ENCODE peak calls at places on chromosomes 11 and 22, in six cellular contexts. W, M, D, O, Z and P are unnamed samples.

GRCh38 chr11:46952553-46952952 is 16.0 kb downstream of the CSTPP1 start:
- DNase-seq in W (peak; percentile 21), M (no peak), D (no peak), O (no peak), Z (no peak), P (no peak)

GRCh38 chr22:24816841-24817240 is 10.8 kb downstream of the SGSM1 start:
- DNase-seq in W (no peak), M (no peak), D (no peak), O (no peak), Z (no peak), P (no peak)

GRCh38 chr11:126695293-126695692 is 305.3 kb downstream of the KIRREL3 start:
- DNase-seq in W (no peak), M (no peak), D (no peak), O (no peak), Z (no peak), P (no peak)

GRCh38 chr22:40406063-40406890 is 35.9 kb downstream of the SGSM3 start:
- DNase-seq in W (no peak), M (no peak), D (no peak), O (no peak), Z (peak; percentile 42), P (no peak)

GRCh38 chr11:102615077-102615893 is 9.8 kb downstream of the MMP20 start:
- DNase-seq in W (peak; percentile 24), M (no peak), D (no peak), O (no peak), Z (no peak), P (no peak)

GRCh38 chr11:1238767-1239595 is 16.1 kb downstream of the MUC5B start:
- DNase-seq in W (peak; percentile 33), M (no peak), D (no peak), O (no peak), Z (peak; percentile 70), P (no peak)

GRCh38 chr11:73230931-73231330 is 12.8 kb downstream of the P2RY2 start:
- DNase-seq in W (no peak), M (no peak), D (no peak), O (peak; percentile 12), Z (peak; percentile 15), P (no peak)

GRCh38 chr11:101441747-101442146 is 142.1 kb downstream of the TRPC6 start:
- DNase-seq in W (peak; percentile 58), M (no peak), D (no peak), O (no peak), Z (peak; percentile 62), P (no peak)

GRCh38 chr11:31233425-31233824 is 136.1 kb downstream of the DCDC1 start:
- DNase-seq in W (peak; percentile 17), M (no peak), D (peak; percentile 3), O (no peak), Z (no peak), P (no peak)

GRCh38 chr22:45225732-45226560 is 14.7 kb downstream of the KIAA0930 start:
- DNase-seq in W (no peak), M (no peak), D (peak; percentile 75), O (no peak), Z (no peak), P (no peak)

GRCh38 chr11:122843281-122844150 is 5.2 kb downstream of the CRTAM start:
- DNase-seq in W (no peak), M (no peak), D (no peak), O (no peak), Z (no peak), P (no peak)

GRCh38 chr11:65430406-65431217 is 8.0 kb downstream of the NEAT1 start:
- DNase-seq in W (peak; percentile 26), M (peak; percentile 92), D (peak; percentile 73), O (no peak), Z (peak; percentile 14), P (no peak)

GRCh38 chr22:32079110-32080089 is 36.3 kb downstream of the SLC5A1 start:
- DNase-seq in W (peak; percentile 77), M (peak; percentile 74), D (peak; percentile 77), O (no peak), Z (no peak), P (no peak)

GRCh38 chr11:69215784-69216415 is 60.2 kb downstream of the SMIM38 start:
- DNase-seq in W (peak; percentile 65), M (peak; percentile 87), D (no peak), O (no peak), Z (peak; percentile 12), P (no peak)

GRCh38 chr11:123580557-123581275 is 73.7 kb downstream of the SCN3B start:
- DNase-seq in W (peak; percentile 86), M (no peak), D (peak; percentile 53), O (peak; percentile 51), Z (peak; percentile 79), P (no peak)

GRCh38 chr11:43738600-43739409 is 58.3 kb downstream of the HSD17B12 start:
- DNase-seq in W (peak; percentile 85), M (peak; percentile 50), D (peak; percentile 87), O (no peak), Z (no peak), P (no peak)

GRCh38 chr11:66934971-66935779 is 23.0 kb downstream of the PC start:
- DNase-seq in W (no peak), M (no peak), D (peak; percentile 88), O (no peak), Z (no peak), P (no peak)

GRCh38 chr11:77506857-77507256 is 33.0 kb upstream of the PAK1 start:
- DNase-seq in W (peak; percentile 96), M (no peak), D (no peak), O (no peak), Z (no peak), P (no peak)

GRCh38 chr11:59754494-59754858 is 700 bp upstream of the STX3 start:
- DNase-seq in W (no peak), M (no peak), D (no peak), O (no peak), Z (no peak), P (no peak)

DNA sequence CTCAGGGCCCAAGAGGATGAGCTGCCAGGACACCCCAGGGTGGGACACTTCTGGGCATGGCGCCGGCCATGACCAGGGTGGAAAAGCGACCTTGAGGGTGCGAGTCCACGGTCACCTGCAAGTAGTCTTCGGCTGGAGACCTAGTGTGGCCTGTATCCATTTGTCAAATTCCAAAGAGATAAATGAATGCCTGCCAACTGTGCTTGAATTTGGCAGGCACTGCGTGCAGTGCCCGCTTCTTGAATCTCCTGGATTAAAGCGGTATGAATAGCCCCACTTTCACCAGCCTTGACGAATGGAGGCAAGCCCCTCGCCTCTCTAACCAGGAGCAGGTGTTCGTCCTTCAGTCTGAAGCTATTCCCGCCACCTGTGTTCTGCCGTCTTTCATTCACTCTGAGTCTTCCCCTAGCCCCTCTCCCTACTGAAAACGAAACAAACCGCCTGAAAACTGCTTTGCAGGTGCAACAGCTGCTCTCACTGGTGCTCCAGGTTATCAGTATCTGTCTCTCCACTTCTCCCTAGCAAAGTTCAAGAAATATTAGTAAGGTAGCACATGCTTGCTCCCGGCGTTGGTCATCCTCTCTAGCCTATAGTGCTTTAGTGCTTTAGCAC is 11.2 kb downstream of the NLRP14 start:
- DNase-seq in W (no peak), M (no peak), D (no peak), O (no peak), Z (no peak), P (no peak)
- H3K4me3 ChIP-seq in W (no peak overlapping the region), M (no peak overlapping the region), D (no peak overlapping the region), O (no peak overlapping the region), Z (no peak overlapping the region), P (no peak overlapping the region)

DNA sequence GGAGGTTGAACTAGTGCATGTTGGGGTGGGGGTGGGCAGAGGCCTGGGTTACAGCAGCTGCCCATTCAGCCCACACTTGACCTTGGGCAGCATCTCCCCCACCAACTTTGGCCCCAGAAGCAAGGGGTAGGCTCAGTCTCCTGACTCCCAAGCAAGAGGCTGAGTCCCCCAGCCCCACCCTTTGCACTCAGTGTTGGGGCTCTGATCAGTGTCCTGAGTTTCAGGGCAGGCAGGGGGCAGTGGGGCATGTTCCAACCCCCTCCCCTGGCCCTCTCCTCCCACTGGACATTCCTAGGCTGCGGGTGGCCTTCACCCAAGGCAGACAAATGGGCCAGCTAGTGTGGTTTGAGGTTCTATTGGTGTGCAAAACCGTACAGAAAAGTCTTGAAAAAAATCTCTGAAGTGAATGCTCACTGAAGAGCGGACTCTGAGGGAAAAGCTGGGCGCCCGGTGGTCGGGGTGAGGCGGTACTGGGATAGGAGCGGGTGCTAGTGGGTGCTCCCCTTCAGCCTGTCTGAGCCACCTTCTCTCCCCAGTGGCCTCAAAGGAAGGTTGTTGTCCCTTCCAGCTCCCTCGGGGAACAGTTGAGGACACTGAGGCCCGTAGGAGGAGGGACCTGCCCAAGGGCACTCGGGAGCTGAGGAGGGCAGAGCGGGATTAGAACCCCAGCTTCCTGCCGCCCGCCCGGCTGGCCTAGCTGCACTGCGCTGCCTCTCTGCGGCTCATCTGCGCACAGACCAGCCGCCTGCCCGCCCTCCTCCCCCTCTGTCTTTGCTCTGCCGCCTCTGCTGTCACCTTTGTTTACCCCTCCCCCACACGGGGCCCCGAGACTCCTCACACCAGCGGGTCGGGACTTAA is 4.0 kb downstream of the KCNC1 start:
- DNase-seq in W (no peak), M (no peak), D (no peak), O (no peak), Z (peak; percentile 44), P (no peak)
- H3K4me3 ChIP-seq in W (no peak overlapping the region), M (no peak overlapping the region), D (no peak overlapping the region), O (peak overlapping the region; percentile 59), Z (no peak overlapping the region), P (no peak overlapping the region)

DNA sequence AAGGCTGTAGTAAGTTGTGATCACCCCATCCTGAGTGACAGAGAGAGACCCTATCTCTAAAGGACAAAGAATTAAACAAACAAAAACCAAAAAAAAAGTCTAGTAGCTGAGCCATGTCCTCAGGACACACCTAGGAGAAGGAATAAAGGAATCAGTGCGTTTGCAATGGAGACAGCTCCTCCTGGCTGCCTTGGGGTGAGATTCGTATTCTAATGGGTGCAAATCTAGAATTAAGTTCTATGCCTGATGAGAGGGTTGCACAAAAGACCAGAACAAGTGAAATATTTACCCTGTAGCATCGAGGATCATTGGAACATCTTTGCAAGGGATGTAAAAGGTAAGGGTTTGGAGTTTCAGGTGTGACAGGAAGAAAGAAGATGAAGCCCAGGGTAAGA is 70.3 kb upstream of the BMAL1 start:
- DNase-seq in W (no peak), M (peak; percentile 29), D (no peak), O (no peak), Z (no peak), P (no peak)
- H3K4me3 ChIP-seq in W (no peak overlapping the region), M (no peak overlapping the region), D (no peak overlapping the region), O (no peak overlapping the region), Z (peak overlapping the region; percentile 59), P (peak overlapping the region; percentile 55)

GRCh38 chr22:49833340-49834007 is 5.8 kb upstream of the BRD1 start:
- DNase-seq in W (peak; percentile 57), M (no peak), D (no peak), O (no peak), Z (no peak), P (no peak)

DNA sequence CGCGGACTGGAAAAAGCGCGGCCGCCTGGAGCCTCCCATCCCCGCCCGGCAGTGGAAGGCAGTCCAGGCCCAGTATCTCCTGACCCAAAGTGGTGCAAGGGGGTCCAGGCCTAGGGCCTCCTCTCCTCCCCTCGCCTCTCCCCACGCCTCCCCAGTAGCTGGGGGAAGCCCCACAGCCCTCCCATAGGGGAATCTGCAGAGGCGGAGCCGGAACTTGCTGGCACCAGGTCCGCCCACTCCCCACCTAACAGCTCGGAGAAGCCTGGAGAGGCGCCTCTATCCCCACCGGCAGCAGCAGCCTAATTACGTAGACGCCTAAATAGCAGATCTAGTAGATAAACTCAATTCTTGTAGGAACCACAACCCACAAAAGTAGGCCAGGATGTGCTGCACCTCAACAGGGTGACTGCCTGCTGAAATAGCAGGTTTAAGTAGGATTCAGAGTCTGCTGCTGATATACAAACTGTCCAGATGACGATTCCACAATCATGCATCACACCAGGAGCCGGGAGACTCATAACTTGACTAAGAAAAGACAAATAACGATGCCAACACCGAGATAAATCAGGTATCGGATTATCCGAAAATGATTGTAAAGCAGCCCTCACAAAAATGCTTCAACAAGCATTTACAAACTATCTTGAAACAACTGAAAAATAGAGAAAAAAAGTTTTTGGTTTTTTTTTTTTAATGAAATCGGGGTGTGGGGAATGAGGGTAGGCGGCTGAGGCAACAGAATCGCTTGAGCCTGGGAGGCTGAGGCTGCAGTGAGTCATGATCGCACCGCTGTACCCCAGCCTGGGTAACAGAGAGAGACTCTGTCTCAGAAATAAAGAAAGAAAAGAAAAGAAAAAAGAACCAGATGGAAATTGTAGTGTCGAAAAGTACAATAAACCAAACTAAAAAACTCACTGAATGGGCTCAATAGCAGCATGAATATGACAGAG is 11.4 kb upstream of the BRD1 start:
- DNase-seq in W (no peak), M (no peak), D (no peak), O (no peak), Z (no peak), P (no peak)
- H3K4me3 ChIP-seq in W (no peak overlapping the region), M (no peak overlapping the region), D (no peak overlapping the region), O (no peak overlapping the region), Z (no peak overlapping the region), P (no peak overlapping the region)